ENCODE peak calls at places on chromosomes 12 and 14, in four cellular contexts. Y, Z, N and G are unnamed samples. For H3K27me3, the result is how much of the 10 kb centered on the place peaks cover.

GRCh38 chr12:119710374-119710773 is 42.4 kb downstream of the PRKAB1 start:
- DNase-seq in Y (no peak), Z (no peak), N (no peak), G (no peak)

GRCh38 chr14:104526723-104527645 is 52.6 kb upstream of the C14orf180 start:
- DNase-seq in Y (no peak), Z (no peak), N (no peak), G (no peak)

GRCh38 chr12:3218150-3218845 is 141.1 kb downstream of the TSPAN9 start:
- DNase-seq in Y (peak), Z (no peak), N (peak), G (no peak)

GRCh38 chr12:8912910-8913309 is 1.4 kb upstream of the PHC1 start:
- DNase-seq in Y (no peak), Z (no peak), N (no peak), G (no peak)

GRCh38 chr14:95979339-95980042 is 59.7 kb upstream of the C14orf132 start:
- DNase-seq in Y (no peak), Z (no peak), N (no peak), G (no peak)

GRCh38 chr14:35121026-35121886 is 534 bp downstream of the PPP2R3C start:
- DNase-seq in Y (peak), Z (no peak), N (peak), G (no peak)

GRCh38 chr12:72094490-72094889 is 155.8 kb downstream of the TPH2 start:
- DNase-seq in Y (no peak), Z (no peak), N (no peak), G (no peak)

GRCh38 chr12:120117961-120118709 is 1.6 kb upstream of the RAB35 start:
- DNase-seq in Y (no peak), Z (no peak), N (no peak), G (no peak)

GRCh38 chr12:100794441-100795192 is at the start of gene ANO4:
- DNase-seq in Y (no peak), Z (no peak), N (no peak), G (no peak)

GRCh38 chr12:132700212-132700913 is 10.3 kb upstream of the PGAM5 start:
- DNase-seq in Y (no peak), Z (no peak), N (no peak), G (no peak)

GRCh38 chr12:50579757-50580267 is 75.0 kb downstream of the DIP2B start:
- DNase-seq in Y (no peak), Z (no peak), N (no peak), G (no peak)

GRCh38 chr12:115383668-115384067 is 699.7 kb upstream of the TBX3 start:
- DNase-seq in Y (no peak), Z (no peak), N (no peak), G (no peak)

GRCh38 chr12:22083167-22083566 is 37.1 kb downstream of the CMAS start:
- DNase-seq in Y (no peak), Z (no peak), N (no peak), G (no peak)

GRCh38 chr14:75513911-75514672 is 8.2 kb upstream of the BATF start:
- DNase-seq in Y (no peak), Z (peak), N (no peak), G (no peak)

GRCh38 chr14:24329736-24330135 is 5.1 kb downstream of the ADCY4 start:
- DNase-seq in Y (no peak), Z (peak), N (peak), G (peak)

GRCh38 chr14:75334191-75335051 is 55.8 kb downstream of the FOS start:
- DNase-seq in Y (no peak), Z (peak), N (no peak), G (peak)

GRCh38 chr14:93683241-93683640 is 105.0 kb downstream of the PRIMA1 start:
- DNase-seq in Y (no peak), Z (no peak), N (no peak), G (no peak)

GRCh38 chr14:52599974-52600373 is 47.3 kb downstream of the GPR137C start:
- DNase-seq in Y (no peak), Z (no peak), N (no peak), G (no peak)

GRCh38 chr12:124737772-124738635 is 125.7 kb downstream of the SCARB1 start:
- DNase-seq in Y (no peak), Z (no peak), N (no peak), G (no peak)

GRCh38 chr14:32472512-32473472 is 143.7 kb downstream of the AKAP6 start:
- DNase-seq in Y (no peak), Z (no peak), N (no peak), G (no peak)

GRCh38 chr12:85036241-85036707 is at the start of the genes LRRIQ1 and TSPAN19:
- DNase-seq in Y (peak), Z (no peak), N (peak), G (no peak)

GRCh38 chr12:38157274-38157932 is 159.2 kb upstream of the ALG10B start:
- DNase-seq in Y (no peak), Z (no peak), N (peak), G (no peak)

GRCh38 chr12:70070494-70071007 is 172.7 kb upstream of the CNOT2 start:
- DNase-seq in Y (no peak), Z (no peak), N (no peak), G (no peak)

GRCh38 chr12:106246891-106247730 is 709 bp downstream of the CKAP4 start:
- DNase-seq in Y (peak), Z (peak), N (peak), G (peak)

GRCh38 chr14:61064210-61064609 is 83.2 kb downstream of the SLC38A6 start:
- DNase-seq in Y (no peak), Z (no peak), N (no peak), G (no peak)

GRCh38 chr12:6532927-6533652 is 1.2 kb upstream of the GAPDH start:
- DNase-seq in Y (peak), Z (peak), N (peak), G (no peak)

GRCh38 chr12:88895634-88896033 is 315.4 kb upstream of the KITLG start:
- DNase-seq in Y (no peak), Z (no peak), N (no peak), G (no peak)

GRCh38 chr12:20513189-20513588 is 144.9 kb downstream of the PDE3A start:
- DNase-seq in Y (no peak), Z (no peak), N (no peak), G (no peak)

DNA sequence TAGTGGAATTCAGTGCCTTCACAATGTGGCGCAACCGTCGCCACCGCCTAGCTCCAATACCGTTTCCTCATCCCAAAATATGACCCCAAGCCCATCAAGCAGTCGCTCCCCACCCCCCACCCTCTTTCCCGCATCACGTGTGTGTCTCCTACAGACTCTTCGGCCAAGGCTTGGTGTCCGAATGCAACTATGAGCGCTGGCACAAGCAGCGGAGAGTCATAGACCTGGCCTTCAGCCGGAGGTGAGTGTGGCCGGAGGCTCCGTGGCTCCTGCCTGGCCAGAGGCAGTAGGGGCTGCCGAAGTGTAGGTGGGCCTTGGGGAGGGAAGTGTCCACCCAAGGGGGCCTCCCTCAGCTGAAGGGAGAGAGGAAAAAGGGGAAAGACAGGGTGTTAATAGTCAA is 15.8 kb downstream of the CYP46A1 start:
- DNase-seq in Y (no peak), Z (no peak), N (no peak), G (no peak)
- TF ChIP-seq CTCF in Y (no peak), Z (no peak), N (no peak), G (no peak)

GRCh38 chr14:76724827-76725550 is 36.3 kb upstream of the VASH1 start:
- DNase-seq in Y (no peak), Z (no peak), N (peak), G (no peak)

GRCh38 chr14:76729953-76730505 is 31.2 kb upstream of the VASH1 start:
- DNase-seq in Y (no peak), Z (no peak), N (no peak), G (no peak)

GRCh38 chr14:76727403-76727802 is 33.9 kb upstream of the VASH1 start:
- DNase-seq in Y (no peak), Z (no peak), N (peak), G (no peak)

GRCh38 chr14:76729195-76729594 is 32.1 kb upstream of the VASH1 start:
- DNase-seq in Y (no peak), Z (no peak), N (no peak), G (no peak)

DNA sequence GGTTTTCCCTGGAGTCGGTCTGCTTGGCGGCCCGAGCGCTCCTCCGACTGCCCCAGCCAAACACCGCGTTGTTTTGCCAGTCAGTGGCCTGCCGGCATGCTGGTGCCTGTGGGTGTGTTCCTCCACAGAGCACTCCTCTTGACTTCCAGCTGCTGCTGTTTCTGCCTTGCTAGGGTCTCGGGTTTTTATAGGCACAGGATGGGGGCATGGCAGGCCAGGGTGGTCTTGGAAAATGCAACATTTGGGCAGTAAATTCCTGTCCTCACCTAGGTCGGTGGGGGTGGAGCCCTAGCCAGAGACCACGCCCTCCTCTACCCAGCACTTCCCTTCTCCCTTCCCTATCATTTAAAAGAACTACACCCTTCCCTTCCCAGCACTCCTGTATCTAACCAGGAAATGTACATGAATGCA is 34.7 kb upstream of the VASH1 start:
- DNase-seq in Y (no peak), Z (no peak), N (peak), G (no peak)
- H3K27ac ChIP-seq in Y (no peak), Z (no peak), N (no peak), G (no peak)

GRCh38 chr12:57990241-57990883 is 49.0 kb downstream of the ATP23 start:
- DNase-seq in Y (no peak), Z (no peak), N (no peak), G (no peak)

GRCh38 chr12:57989837-57990236 is 48.5 kb downstream of the ATP23 start:
- DNase-seq in Y (no peak), Z (no peak), N (no peak), G (no peak)

GRCh38 chr12:57993834-57994233 is 52.5 kb downstream of the ATP23 start:
- DNase-seq in Y (no peak), Z (no peak), N (no peak), G (no peak)

GRCh38 chr12:57993030-57993429 is 51.7 kb downstream of the ATP23 start:
- DNase-seq in Y (no peak), Z (no peak), N (no peak), G (no peak)

DNA sequence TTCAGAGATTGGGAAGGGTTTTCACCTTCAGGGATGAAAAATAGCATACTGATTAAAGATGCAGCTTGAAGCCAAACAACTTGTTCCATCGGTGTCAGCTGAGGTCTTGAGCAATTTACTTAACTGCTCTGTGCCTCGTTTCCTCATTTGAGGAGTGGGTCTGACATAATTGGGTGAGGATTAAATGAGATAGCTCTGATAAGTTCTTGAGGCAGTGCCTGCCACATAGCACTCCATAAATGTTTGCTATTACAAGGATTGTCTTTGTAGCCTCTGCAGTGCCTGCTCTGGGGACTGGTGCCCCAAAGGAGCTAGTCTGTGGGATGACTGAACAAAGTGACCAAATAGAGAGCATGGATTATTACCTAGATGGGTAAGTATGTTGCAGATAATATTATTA is 50.6 kb downstream of the ATP23 start:
- DNase-seq in Y (no peak), Z (no peak), N (no peak), G (no peak)
- H3K27me3 ChIP-seq in Y (under half), Z (under half), N (under half), G (under half)

GRCh38 chr14:100440207-100440631 is 117.1 kb downstream of the SLC25A47 start:
- DNase-seq in Y (peak), Z (peak), N (peak), G (peak)
- TF ChIP-seq CTCF in Y (peak), Z (no peak), N (peak), G (peak)

DNA sequence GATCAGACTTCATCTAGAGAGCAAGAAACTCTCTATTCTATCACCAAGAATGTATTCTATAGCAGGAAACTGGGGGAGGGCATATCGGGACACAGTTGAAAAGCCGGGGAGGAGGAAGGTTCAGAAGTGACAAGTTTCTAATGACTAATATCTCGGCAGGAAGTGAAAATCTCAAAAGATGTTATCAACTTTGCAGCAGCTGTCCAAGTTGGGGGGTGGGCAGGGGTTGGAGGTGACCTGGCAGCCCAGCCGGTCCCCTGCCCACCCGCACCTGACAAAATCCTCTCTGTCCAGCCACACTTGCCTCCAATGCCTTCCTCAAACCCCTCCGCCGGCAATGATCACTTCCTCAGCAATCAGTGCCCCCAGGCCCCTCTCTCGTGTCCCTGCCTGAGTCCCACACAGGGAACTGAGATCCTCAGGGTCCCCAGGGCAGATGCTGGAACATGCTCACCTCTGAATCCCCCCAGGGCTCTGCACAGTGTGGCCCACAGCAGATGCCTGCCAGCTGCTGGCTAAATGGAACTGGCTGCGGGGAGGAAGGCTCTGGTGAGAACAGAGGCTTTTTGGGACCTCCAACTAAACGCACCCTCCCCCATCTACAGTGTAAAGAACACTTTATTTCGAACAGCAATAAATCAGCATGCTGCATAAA is 43.9 kb downstream of the CCDC88C start:
- DNase-seq in Y (no peak), Z (peak), N (no peak), G (no peak)
- H3K27ac ChIP-seq in Y (no peak), Z (peak), N (no peak), G (peak)

GRCh38 chr14:100826371-100827139 is 637 bp downstream of the MEG3 start:
- DNase-seq in Y (no peak), Z (no peak), N (no peak), G (no peak)
- H3K27me3 ChIP-seq in Y (under half), Z (under half), N (under half), G (under half)

GRCh38 chr14:55129086-55129427 is at the start of gene LGALS3:
- DNase-seq in Y (peak), Z (no peak), N (peak), G (no peak)

GRCh38 chr14:55130194-55130550 is 1.1 kb downstream of the LGALS3 start:
- DNase-seq in Y (no peak), Z (no peak), N (no peak), G (no peak)

GRCh38 chr14:55133416-55133815 is 4.4 kb downstream of the LGALS3 start:
- DNase-seq in Y (no peak), Z (no peak), N (no peak), G (no peak)

GRCh38 chr14:55129428-55130193 is 559 bp downstream of the LGALS3 start:
- DNase-seq in Y (peak), Z (peak), N (peak), G (peak)

DNA sequence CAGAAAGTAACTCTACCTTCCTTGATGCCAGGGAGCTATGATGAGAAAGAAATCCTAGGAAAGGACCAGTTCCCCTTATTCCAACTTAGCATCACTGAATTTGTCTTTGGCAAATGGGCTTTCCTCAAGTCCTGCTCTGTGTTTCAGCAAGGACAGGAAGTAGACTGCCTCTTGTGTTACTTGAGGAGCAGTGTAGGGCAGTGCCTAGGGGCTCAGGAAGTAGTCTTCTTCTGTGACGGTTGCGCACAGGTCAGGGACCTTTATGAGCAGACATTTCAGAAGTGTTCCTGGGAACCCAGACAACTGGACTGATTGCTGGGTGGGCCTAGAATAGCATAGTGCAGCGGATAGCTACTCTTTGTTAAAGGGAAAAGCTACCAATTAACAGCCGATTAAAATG is 2.7 kb downstream of the LGALS3 start:
- DNase-seq in Y (no peak), Z (no peak), N (peak), G (no peak)
- TF ChIP-seq CTCF in Y (no peak), Z (no peak), N (no peak), G (no peak)